ENCODE peak calls at places on chromosomes 3 and 15, in ten cellular contexts. R, A, P, Y, M, I, U, C, H and D are unnamed samples.

GRCh38 chr15:68428431-68428940 is 3.5 kb downstream of the ITGA11 start:
- DNase-seq in R (no peak), A (no peak), P (no peak), Y (no peak), M (no peak), I (no peak), U (no peak), C (peak), H (no peak), D (peak)

GRCh38 chr3:116806351-116806750 is 96.8 kb downstream of the TUSC7 start:
- DNase-seq in R (no peak), A (no peak), P (no peak), Y (no peak), M (no peak), I (no peak), U (no peak), C (no peak), H (no peak), D (no peak)

GRCh38 chr3:119792270-119792669 is 10.4 kb downstream of the NR1I2 start:
- DNase-seq in R (no peak), A (no peak), P (no peak), Y (no peak), M (no peak), I (no peak), U (no peak), C (no peak), H (no peak), D (no peak)

GRCh38 chr3:112793311-112794081 is 53.2 kb downstream of the CD200R1L start:
- DNase-seq in R (peak), A (no peak), P (no peak), Y (no peak), M (no peak), I (no peak), U (no peak), C (no peak), H (no peak), D (no peak)

GRCh38 chr15:20368974-20369373 is 172.6 kb downstream of the GOLGA6L6 start:
- DNase-seq in R (no peak), A (no peak), P (no peak), Y (no peak), M (no peak), I (no peak), U (no peak), C (no peak), H (no peak), D (no peak)

GRCh38 chr3:173465112-173465511 is 67.6 kb downstream of the NLGN1 start:
- DNase-seq in R (peak), A (peak), P (no peak), Y (peak), M (no peak), I (no peak), U (no peak), C (no peak), H (no peak), D (no peak)

GRCh38 chr15:70356919-70357318 is 259.2 kb upstream of the TLE3 start:
- DNase-seq in R (peak), A (no peak), P (no peak), Y (no peak), M (no peak), I (no peak), U (no peak), C (peak), H (no peak), D (peak)

GRCh38 chr15:38899300-38899699 is 334.7 kb upstream of the RASGRP1 start:
- DNase-seq in R (peak), A (no peak), P (no peak), Y (no peak), M (no peak), I (no peak), U (no peak), C (no peak), H (no peak), D (no peak)

GRCh38 chr3:128488995-128489859 is 3.8 kb downstream of the GATA2 start:
- DNase-seq in R (peak), A (no peak), P (no peak), Y (no peak), M (no peak), I (no peak), U (no peak), C (no peak), H (peak), D (no peak)

GRCh38 chr3:15051531-15051930 is 13.6 kb downstream of the MRPS25 start:
- DNase-seq in R (peak), A (no peak), P (peak), Y (no peak), M (peak), I (peak), U (peak), C (no peak), H (peak), D (no peak)

GRCh38 chr15:77630956-77631789 is 1.5 kb downstream of the LINGO1 start:
- DNase-seq in R (no peak), A (no peak), P (peak), Y (no peak), M (no peak), I (no peak), U (no peak), C (no peak), H (peak), D (no peak)

GRCh38 chr15:79475312-79475711 is 43.2 kb downstream of the MINAR1 start:
- DNase-seq in R (no peak), A (peak), P (no peak), Y (peak), M (no peak), I (no peak), U (no peak), C (no peak), H (no peak), D (no peak)

GRCh38 chr3:24232784-24233183 is 261.9 kb downstream of the THRB start:
- DNase-seq in R (no peak), A (no peak), P (no peak), Y (no peak), M (no peak), I (no peak), U (no peak), C (no peak), H (no peak), D (no peak)

GRCh38 chr3:40764722-40765121 is 240.0 kb downstream of the ZNF621 start:
- DNase-seq in R (no peak), A (no peak), P (no peak), Y (no peak), M (no peak), I (no peak), U (no peak), C (no peak), H (no peak), D (no peak)

GRCh38 chr3:30689202-30689641 is 82.8 kb downstream of the TGFBR2 start:
- DNase-seq in R (peak), A (peak), P (no peak), Y (peak), M (no peak), I (no peak), U (no peak), C (no peak), H (no peak), D (no peak)

GRCh38 chr3:177104299-177104992 is 92.8 kb downstream of the TBL1XR1 start:
- DNase-seq in R (peak), A (no peak), P (no peak), Y (no peak), M (no peak), I (no peak), U (no peak), C (no peak), H (no peak), D (no peak)

GRCh38 chr3:154973851-154974250 is 106.3 kb upstream of the MME start:
- DNase-seq in R (no peak), A (no peak), P (no peak), Y (no peak), M (no peak), I (no peak), U (no peak), C (no peak), H (no peak), D (no peak)

GRCh38 chr3:127485396-127486170 is 105.0 kb downstream of the TPRA1 start:
- DNase-seq in R (no peak), A (no peak), P (no peak), Y (no peak), M (no peak), I (peak), U (no peak), C (peak), H (no peak), D (no peak)

GRCh38 chr15:71329041-71329440 is 213.8 kb downstream of the THSD4 start:
- DNase-seq in R (peak), A (no peak), P (no peak), Y (no peak), M (no peak), I (no peak), U (no peak), C (no peak), H (no peak), D (no peak)

GRCh38 chr3:50100956-50101845 is 12.5 kb downstream of the RBM5 start:
- DNase-seq in R (no peak), A (peak), P (no peak), Y (no peak), M (no peak), I (no peak), U (no peak), C (no peak), H (no peak), D (no peak)

GRCh38 chr3:127920738-127921137 is 5.7 kb downstream of the KBTBD12 start:
- DNase-seq in R (no peak), A (no peak), P (no peak), Y (no peak), M (no peak), I (no peak), U (no peak), C (no peak), H (no peak), D (no peak)

GRCh38 chr3:49607105-49607591 is 52.9 kb downstream of the BSN start:
- DNase-seq in R (no peak), A (no peak), P (no peak), Y (no peak), M (no peak), I (no peak), U (no peak), C (no peak), H (no peak), D (peak)

DNA sequence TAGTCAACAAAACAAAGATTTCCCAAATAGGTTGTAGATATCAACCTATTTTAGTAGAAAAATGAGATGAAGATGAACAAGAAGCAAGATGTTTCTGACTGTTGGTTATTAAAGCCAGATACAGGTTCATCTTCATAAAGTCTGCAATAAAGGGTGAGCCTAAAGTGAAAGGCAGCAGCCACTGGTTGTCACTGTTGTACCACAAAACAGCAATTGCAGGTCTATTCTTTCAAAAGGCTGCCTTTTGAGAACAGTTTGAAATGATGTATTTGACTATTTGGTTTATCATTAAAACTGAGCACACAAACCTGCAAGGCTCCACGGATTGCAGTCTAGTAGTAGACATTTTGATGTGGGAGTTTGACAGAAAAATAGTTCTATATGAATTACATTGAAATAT is 543.4 kb downstream of the GBE1 start:
- DNase-seq in R (peak), A (no peak), P (no peak), Y (no peak), M (no peak), I (no peak), U (no peak), C (no peak), H (peak), D (no peak)
- TF ChIP-seq CTCF in R (peak), A (no peak), P (peak), Y (no peak), M (peak), I (peak), U (peak), C (peak), H (no peak), D (no peak)

GRCh38 chr3:198071602-198072285 is 111.7 kb downstream of the LMLN start:
- DNase-seq in R (peak), A (peak), P (peak), Y (peak), M (peak), I (no peak), U (no peak), C (peak), H (no peak), D (no peak)
- TF ChIP-seq CTCF in R (peak), A (peak), P (no peak), Y (no peak), M (no peak), I (peak), U (no peak), C (peak), H (no peak), D (no peak)

GRCh38 chr3:80771085-80771484 is 990.4 kb downstream of the GBE1 start:
- DNase-seq in R (peak), A (no peak), P (no peak), Y (no peak), M (no peak), I (no peak), U (no peak), C (no peak), H (no peak), D (no peak)

GRCh38 chr3:80770106-80771079 is 991.1 kb downstream of the GBE1 start:
- DNase-seq in R (peak), A (no peak), P (no peak), Y (no peak), M (no peak), I (no peak), U (no peak), C (no peak), H (no peak), D (no peak)

GRCh38 chr3:80769683-80770082 is 991.8 kb downstream of the GBE1 start:
- DNase-seq in R (no peak), A (no peak), P (no peak), Y (no peak), M (no peak), I (no peak), U (no peak), C (no peak), H (peak), D (no peak)

GRCh38 chr3:80767599-80767998 is 993.8 kb downstream of the GBE1 start:
- DNase-seq in R (peak), A (no peak), P (no peak), Y (no peak), M (no peak), I (no peak), U (no peak), C (no peak), H (no peak), D (no peak)
- TF ChIP-seq CTCF in R (no peak), A (no peak), P (no peak), Y (no peak), M (no peak), I (no peak), U (no peak), C (peak), H (no peak), D (no peak)

GRCh38 chr15:60905587-60905986 is 323.5 kb downstream of the RORA start:
- DNase-seq in R (no peak), A (no peak), P (no peak), Y (no peak), M (no peak), I (no peak), U (no peak), C (no peak), H (peak), D (no peak)
- TF ChIP-seq CTCF in R (no peak), A (no peak), P (no peak), Y (no peak), M (no peak), I (peak), U (no peak), C (peak), H (no peak), D (no peak)

GRCh38 chr3:123877466-123877865 is 6.7 kb downstream of the MYLK start:
- DNase-seq in R (no peak), A (no peak), P (no peak), Y (no peak), M (no peak), I (no peak), U (no peak), C (no peak), H (no peak), D (no peak)

GRCh38 chr3:123880998-123881561 is 3.1 kb downstream of the MYLK start:
- DNase-seq in R (peak), A (no peak), P (peak), Y (peak), M (no peak), I (no peak), U (no peak), C (no peak), H (peak), D (no peak)

GRCh38 chr3:123877965-123878364 is 6.2 kb downstream of the MYLK start:
- DNase-seq in R (no peak), A (no peak), P (no peak), Y (no peak), M (no peak), I (no peak), U (no peak), C (no peak), H (no peak), D (no peak)

GRCh38 chr3:123878807-123879206 is 5.3 kb downstream of the MYLK start:
- DNase-seq in R (no peak), A (no peak), P (no peak), Y (no peak), M (no peak), I (no peak), U (no peak), C (no peak), H (no peak), D (no peak)

GRCh38 chr3:123876858-123877257 is 7.3 kb downstream of the MYLK start:
- DNase-seq in R (no peak), A (no peak), P (no peak), Y (no peak), M (no peak), I (no peak), U (no peak), C (no peak), H (no peak), D (no peak)
- TF ChIP-seq CTCF in R (peak), A (peak), P (peak), Y (no peak), M (no peak), I (peak), U (peak), C (peak), H (no peak), D (no peak)

GRCh38 chr3:99915911-99916310 is 98.2 kb downstream of the CMSS1 start:
- DNase-seq in R (no peak), A (no peak), P (no peak), Y (no peak), M (no peak), I (no peak), U (no peak), C (no peak), H (no peak), D (no peak)
- TF ChIP-seq CTCF in R (no peak), A (no peak), P (no peak), Y (no peak), M (no peak), I (no peak), U (no peak), C (no peak), H (no peak), D (no peak)

DNA sequence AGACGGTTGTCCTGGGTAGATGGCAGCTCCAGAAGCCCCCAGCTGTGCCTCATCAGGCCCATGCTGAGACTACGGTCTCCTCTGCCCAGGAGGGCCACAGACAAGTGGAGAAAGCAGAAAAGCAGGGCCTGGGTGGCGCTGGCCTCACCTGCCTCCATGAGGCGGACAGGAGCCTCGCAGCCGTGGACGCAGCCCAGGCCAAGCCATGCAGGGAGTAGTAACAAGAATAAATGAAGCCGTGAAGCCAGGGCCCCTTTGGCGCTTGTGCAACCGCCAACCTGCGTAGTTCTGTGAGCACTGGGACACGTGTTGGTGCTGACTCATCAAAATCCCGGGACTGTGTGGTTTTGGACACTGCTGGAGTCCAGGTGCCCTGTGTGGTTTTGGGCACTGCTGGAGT is 12.3 kb upstream of the MUC4 start:
- DNase-seq in R (peak), A (no peak), P (no peak), Y (no peak), M (no peak), I (no peak), U (peak), C (no peak), H (no peak), D (no peak)
- TF ChIP-seq CTCF in R (no peak), A (no peak), P (no peak), Y (no peak), M (no peak), I (peak), U (no peak), C (no peak), H (no peak), D (no peak)

DNA sequence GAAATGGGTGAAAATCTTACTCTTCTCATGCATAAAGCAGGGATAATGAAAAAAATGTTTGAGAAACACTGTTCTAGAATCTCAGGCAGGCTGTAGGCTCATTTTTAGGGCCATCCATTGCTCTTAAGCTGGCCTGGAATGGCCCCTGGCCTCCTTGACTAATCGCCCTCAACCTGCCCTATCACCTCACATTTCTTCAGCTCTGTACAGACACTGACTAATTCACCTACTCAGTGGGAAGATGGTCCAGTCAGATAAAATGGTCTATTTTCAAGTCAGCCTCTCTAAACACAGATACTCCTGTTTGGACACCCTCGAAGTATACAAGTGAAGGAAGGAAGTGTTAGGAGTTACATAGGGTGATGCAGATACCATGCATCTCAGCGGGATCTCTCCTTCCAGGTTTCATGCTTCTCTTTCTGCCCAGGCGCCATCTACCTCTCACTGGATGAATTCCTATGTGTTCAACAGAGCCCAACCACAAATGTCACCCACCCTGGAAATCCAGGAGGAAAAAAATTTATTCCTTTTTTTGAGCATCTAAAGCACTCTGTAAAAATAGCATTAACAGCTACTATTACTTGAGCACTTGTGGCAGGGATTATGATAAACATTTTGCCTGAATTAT is 12.1 kb downstream of the FMN1 start:
- DNase-seq in R (no peak), A (no peak), P (no peak), Y (no peak), M (no peak), I (no peak), U (no peak), C (no peak), H (no peak), D (no peak)
- TF ChIP-seq CTCF in R (no peak), A (no peak), P (no peak), Y (no peak), M (no peak), I (no peak), U (no peak), C (no peak), H (no peak), D (no peak)